ENCODE peak calls at places on chromosome 21, in eight cellular contexts. Z is fibroblast of lung, C is T-helper 2 cell, W is fibroblast of mammary gland, B is GM23338, T is NCI-H1436, H is NCI-H1105, I is Daoy. L is an unnamed sample.

GRCh38 chr21:37073417-37074194 is 552 bp downstream of the TTC3 start:
- DNase-seq in Z (peak), C (peak), W (peak), B (no peak), T (peak), H (peak), I (peak), L (no peak)

GRCh38 chr21:37532868-37533780 is 166.6 kb downstream of the DYRK1A start:
- DNase-seq in Z (peak), C (no peak), W (peak), B (no peak), T (peak), H (no peak), I (peak), L (no peak)

GRCh38 chr21:29318354-29318753 is 19.6 kb downstream of the BACH1 start:
- DNase-seq in Z (peak), C (no peak), W (peak), B (no peak), T (no peak), H (peak), I (no peak), L (no peak)

GRCh38 chr21:45299026-45299863 is 11.6 kb upstream of the POFUT2 start:
- DNase-seq in Z (no peak), C (no peak), W (no peak), B (no peak), T (no peak), H (no peak), I (peak), L (no peak)

GRCh38 chr21:45082715-45083114 is 8.3 kb downstream of the ADARB1 start:
- DNase-seq in Z (no peak), C (no peak), W (no peak), B (no peak), T (no peak), H (no peak), I (no peak), L (no peak)

GRCh38 chr21:20627594-20627993 is 370.6 kb upstream of the NCAM2 start:
- DNase-seq in Z (no peak), C (no peak), W (no peak), B (peak), T (no peak), H (no peak), I (no peak), L (no peak)

GRCh38 chr21:28972398-28972797 is 20.3 kb downstream of the LTN1 start:
- DNase-seq in Z (no peak), C (no peak), W (no peak), B (no peak), T (no peak), H (no peak), I (no peak), L (no peak)

GRCh38 chr21:42309753-42310213 is 5.4 kb downstream of the TFF3 start:
- DNase-seq in Z (no peak), C (peak), W (peak), B (peak), T (peak), H (peak), I (peak), L (peak)

GRCh38 chr21:37904879-37905278 is 11.4 kb downstream of the KCNJ6 start:
- DNase-seq in Z (peak), C (no peak), W (peak), B (no peak), T (no peak), H (no peak), I (no peak), L (no peak)

GRCh38 chr21:45543371-45543709 is 1.1 kb upstream of the SLC19A1 start:
- DNase-seq in Z (no peak), C (no peak), W (no peak), B (no peak), T (no peak), H (no peak), I (peak), L (no peak)

GRCh38 chr21:42913461-42913860 is 12.0 kb downstream of the ERVH48-1 start:
- DNase-seq in Z (no peak), C (no peak), W (peak), B (peak), T (no peak), H (no peak), I (no peak), L (no peak)

GRCh38 chr21:31052489-31053142 is 14.3 kb upstream of the KRTAP19-8 start:
- DNase-seq in Z (no peak), C (no peak), W (no peak), B (peak), T (no peak), H (no peak), I (no peak), L (no peak)

GRCh38 chr21:24023402-24023801 is 1583.9 kb downstream of the MRPL39 start:
- DNase-seq in Z (peak), C (no peak), W (no peak), B (no peak), T (peak), H (peak), I (no peak), L (no peak)

GRCh38 chr21:35349378-35350080 is 300.4 kb upstream of the RUNX1 start:
- DNase-seq in Z (peak), C (no peak), W (peak), B (no peak), T (no peak), H (no peak), I (peak), L (no peak)

GRCh38 chr21:46621457-46622182 is 13.9 kb upstream of the PRMT2 start:
- DNase-seq in Z (no peak), C (no peak), W (no peak), B (no peak), T (no peak), H (no peak), I (no peak), L (no peak)

GRCh38 chr21:36976882-36977651 is 10.6 kb upstream of the HLCS start:
- DNase-seq in Z (peak), C (no peak), W (peak), B (peak), T (peak), H (no peak), I (peak), L (peak)

L was measured in H7.